ENCODE peak calls at places on chromosomes 6 and 20, in ten cellular contexts. K is non-pigmented ciliary epithelial cell, M is sciatic nerve, P is T-helper 17 cell, H is uterus, D is epithelial cell of esophagus, W is memory B cell, Q is skeletal muscle cell, N is choroid plexus epithelial cell, S is sigmoid colon. X is an unnamed sample.

GRCh38 chr6:20811112-20811746 is 277.0 kb downstream of the CDKAL1 start:
- DNase-seq in S (no peak), Q (peak; percentile 90), H (no peak), W (no peak), P (no peak), K (peak; percentile 98), M (no peak), N (peak; percentile 99), D (peak; percentile 95), X (peak; percentile 92)

GRCh38 chr20:16349518-16350295 is 223.5 kb downstream of the KIF16B start:
- DNase-seq in N (peak; percentile 23), P (no peak), S (no peak), D (no peak), H (no peak), W (no peak), Q (no peak), K (no peak), M (no peak), X (no peak)

GRCh38 chr6:157561929-157562810 is 181.2 kb downstream of the ZDHHC14 start:
- DNase-seq in W (no peak), P (no peak), N (no peak), Q (no peak), S (no peak), H (no peak), M (no peak), K (no peak), D (no peak), X (no peak)

GRCh38 chr6:92292067-92292466 is 1127.3 kb downstream of the EPHA7 start:
- DNase-seq in K (no peak), H (no peak), W (no peak), D (no peak), M (no peak), Q (no peak), N (no peak), P (no peak), S (no peak), X (no peak)

GRCh38 chr20:24837721-24838456 is 111.2 kb upstream of the CST7 start:
- DNase-seq in P (no peak), W (no peak), D (peak; percentile 67), M (no peak), S (no peak), H (no peak), K (peak; percentile 34), Q (peak; percentile 24), N (peak; percentile 36), X (peak; percentile 20)

GRCh38 chr20:45019027-45019763 is 52.9 kb downstream of the STK4 start:
- DNase-seq in W (no peak), H (no peak), Q (no peak), D (no peak), K (no peak), S (no peak), N (no peak), P (no peak), M (no peak), X (no peak)

GRCh38 chr6:170281331-170282292 is 9.3 kb downstream of the DLL1 start:
- DNase-seq in Q (no peak), K (no peak), P (no peak), M (no peak), W (no peak), H (no peak), D (no peak), N (no peak), S (peak; percentile 33), X (no peak)

GRCh38 chr6:129481706-129482105 is 228.3 kb downstream of the ARHGAP18 start:
- DNase-seq in K (no peak), S (no peak), N (no peak), D (no peak), Q (no peak), P (no peak), H (no peak), M (no peak), W (no peak), X (no peak)

GRCh38 chr6:163416640-163417253 is 2.2 kb downstream of the QKI start:
- DNase-seq in S (peak; percentile 71), P (peak; percentile 24), H (no peak), N (peak; percentile 91), D (peak; percentile 79), Q (peak; percentile 58), W (peak; percentile 24), K (no peak), M (peak; percentile 77), X (peak; percentile 87)

GRCh38 chr6:128519132-128519930 is 1.1 kb downstream of the PTPRK start:
- DNase-seq in H (peak; percentile 35), M (peak; percentile 64), W (no peak), N (peak; percentile 63), S (peak; percentile 80), D (peak; percentile 55), K (no peak), P (peak; percentile 6), Q (no peak), X (no peak)

GRCh38 chr20:46994341-46994740 is 99.7 kb downstream of the EYA2 start:
- DNase-seq in D (peak; percentile 64), M (peak; percentile 33), H (no peak), S (no peak), N (no peak), K (no peak), P (no peak), Q (no peak), W (peak; percentile 32), X (no peak)

GRCh38 chr6:126811307-126811706 is 307.2 kb upstream of the RSPO3 start:
- DNase-seq in W (no peak), H (peak; percentile 22), M (no peak), D (no peak), S (peak; percentile 62), Q (peak; percentile 29), N (peak; percentile 64), K (no peak), P (no peak), X (peak; percentile 65)

GRCh38 chr20:19415786-19416185 is 203.3 kb downstream of the SLC24A3 start:
- DNase-seq in P (no peak), D (no peak), H (no peak), M (no peak), S (no peak), W (no peak), K (no peak), Q (no peak), N (no peak), X (no peak)

GRCh38 chr6:166678426-166678825 is 51.4 kb upstream of the RPS6KA2 start:
- DNase-seq in K (no peak), H (no peak), W (no peak), N (peak; percentile 55), P (no peak), S (no peak), M (no peak), D (peak; percentile 77), Q (no peak), X (no peak)

X was measured in astrocyte of the cerebellum.